ENCODE peak calls at places on chromosomes 13 and 19, in nine cellular contexts. One of them, this sample, is unnamed.
A peak's percentile ranks its signal among the peaks of the same experiment; 100 is the strongest.

GRCh38 chr13:74226791-74227475 is 92.7 kb upstream of the KLF12 start:
- DNase-seq in IMR-90: peak; percentile 75
- DNase-seq in cardiac muscle cell: no peak
- DNase-seq in effector memory CD4-positive, alpha-beta T cell: no peak
- DNase-seq in breast epithelium: no peak
- DNase-seq in fibroblast of lung: peak; percentile 87
- DNase-seq in upper lobe of left lung: no peak
- DNase-seq in GM23248: peak; percentile 62
- DNase-seq in brain microvascular endothelial cell: peak; percentile 48
- DNase-seq in this sample: no peak

GRCh38 chr13:87827479-87827878 is 156.3 kb downstream of the SLITRK5 start:
- DNase-seq in IMR-90: no peak
- DNase-seq in cardiac muscle cell: no peak
- DNase-seq in effector memory CD4-positive, alpha-beta T cell: no peak
- DNase-seq in breast epithelium: no peak
- DNase-seq in fibroblast of lung: peak; percentile 77
- DNase-seq in upper lobe of left lung: no peak
- DNase-seq in GM23248: peak; percentile 6
- DNase-seq in brain microvascular endothelial cell: no peak
- DNase-seq in this sample: no peak

GRCh38 chr19:1773173-1773572 is 19.9 kb downstream of the ONECUT3 start:
- DNase-seq in IMR-90: no peak
- DNase-seq in cardiac muscle cell: no peak
- DNase-seq in effector memory CD4-positive, alpha-beta T cell: no peak
- DNase-seq in breast epithelium: no peak
- DNase-seq in fibroblast of lung: no peak
- DNase-seq in upper lobe of left lung: no peak
- DNase-seq in GM23248: peak; percentile 34
- DNase-seq in brain microvascular endothelial cell: no peak
- DNase-seq in this sample: no peak

GRCh38 chr19:16266586-16266942 is 58.1 kb upstream of the KLF2 start:
- DNase-seq in IMR-90: no peak
- DNase-seq in cardiac muscle cell: no peak
- DNase-seq in effector memory CD4-positive, alpha-beta T cell: peak; percentile 65
- DNase-seq in breast epithelium: no peak
- DNase-seq in fibroblast of lung: no peak
- DNase-seq in upper lobe of left lung: no peak
- DNase-seq in GM23248: no peak
- DNase-seq in brain microvascular endothelial cell: no peak
- DNase-seq in this sample: no peak

GRCh38 chr13:105894711-105895110 is 640.8 kb downstream of the EFNB2 start:
- DNase-seq in IMR-90: no peak
- DNase-seq in cardiac muscle cell: no peak
- DNase-seq in effector memory CD4-positive, alpha-beta T cell: no peak
- DNase-seq in breast epithelium: no peak
- DNase-seq in fibroblast of lung: peak; percentile 14
- DNase-seq in upper lobe of left lung: no peak
- DNase-seq in GM23248: no peak
- DNase-seq in brain microvascular endothelial cell: no peak
- DNase-seq in this sample: no peak

GRCh38 chr19:55058781-55059610 is 4.0 kb downstream of the RDH13 start:
- DNase-seq in IMR-90: no peak
- DNase-seq in cardiac muscle cell: no peak
- DNase-seq in effector memory CD4-positive, alpha-beta T cell: no peak
- DNase-seq in breast epithelium: no peak
- DNase-seq in fibroblast of lung: no peak
- DNase-seq in upper lobe of left lung: no peak
- DNase-seq in GM23248: no peak
- DNase-seq in brain microvascular endothelial cell: no peak
- DNase-seq in this sample: no peak

GRCh38 chr19:23547816-23548430 is 139.1 kb downstream of the ZNF675 start:
- DNase-seq in IMR-90: no peak
- DNase-seq in cardiac muscle cell: no peak
- DNase-seq in effector memory CD4-positive, alpha-beta T cell: no peak
- DNase-seq in breast epithelium: no peak
- DNase-seq in fibroblast of lung: no peak
- DNase-seq in upper lobe of left lung: no peak
- DNase-seq in GM23248: no peak
- DNase-seq in brain microvascular endothelial cell: no peak
- DNase-seq in this sample: no peak

GRCh38 chr13:110274687-110275086 is 32.3 kb downstream of the COL4A1 start:
- DNase-seq in IMR-90: no peak
- DNase-seq in cardiac muscle cell: no peak
- DNase-seq in effector memory CD4-positive, alpha-beta T cell: no peak
- DNase-seq in breast epithelium: no peak
- DNase-seq in fibroblast of lung: no peak
- DNase-seq in upper lobe of left lung: no peak
- DNase-seq in GM23248: peak; percentile 18
- DNase-seq in brain microvascular endothelial cell: no peak
- DNase-seq in this sample: no peak

GRCh38 chr19:49524812-49525455 is 2.9 kb upstream of the RCN3 start:
- DNase-seq in IMR-90: no peak
- DNase-seq in cardiac muscle cell: no peak
- DNase-seq in effector memory CD4-positive, alpha-beta T cell: no peak
- DNase-seq in breast epithelium: no peak
- DNase-seq in fibroblast of lung: no peak
- DNase-seq in upper lobe of left lung: peak; percentile 64
- DNase-seq in GM23248: no peak
- DNase-seq in brain microvascular endothelial cell: no peak
- DNase-seq in this sample: no peak

GRCh38 chr19:49533551-49534488 is 6.0 kb downstream of the RCN3 start:
- DNase-seq in IMR-90: peak; percentile 28
- DNase-seq in cardiac muscle cell: peak; percentile 84
- DNase-seq in effector memory CD4-positive, alpha-beta T cell: peak; percentile 81
- DNase-seq in breast epithelium: peak; percentile 63
- DNase-seq in fibroblast of lung: peak; percentile 54
- DNase-seq in upper lobe of left lung: peak; percentile 97
- DNase-seq in GM23248: peak; percentile 78
- DNase-seq in brain microvascular endothelial cell: peak; percentile 44
- DNase-seq in this sample: peak; percentile 47

GRCh38 chr19:49530708-49531107 is 2.9 kb downstream of the RCN3 start:
- DNase-seq in IMR-90: no peak
- DNase-seq in cardiac muscle cell: no peak
- DNase-seq in effector memory CD4-positive, alpha-beta T cell: no peak
- DNase-seq in breast epithelium: no peak
- DNase-seq in fibroblast of lung: no peak
- DNase-seq in upper lobe of left lung: no peak
- DNase-seq in GM23248: no peak
- DNase-seq in brain microvascular endothelial cell: no peak
- DNase-seq in this sample: no peak

GRCh38 chr19:49528211-49528771 is 488 bp downstream of the RCN3 start:
- DNase-seq in IMR-90: peak; percentile 30
- DNase-seq in cardiac muscle cell: no peak
- DNase-seq in effector memory CD4-positive, alpha-beta T cell: no peak
- DNase-seq in breast epithelium: no peak
- DNase-seq in fibroblast of lung: no peak
- DNase-seq in upper lobe of left lung: no peak
- DNase-seq in GM23248: peak; percentile 91
- DNase-seq in brain microvascular endothelial cell: peak; percentile 44
- DNase-seq in this sample: no peak
- H3K27ac ChIP-seq in IMR-90: peak overlapping the region; percentile 13
- H3K27ac ChIP-seq in cardiac muscle cell: no peak overlapping the region
- H3K27ac ChIP-seq in effector memory CD4-positive, alpha-beta T cell: no peak overlapping the region
- H3K27ac ChIP-seq in breast epithelium: peak overlapping the region; percentile 86
- H3K27ac ChIP-seq in fibroblast of lung: peak overlapping the region; percentile 73
- H3K27ac ChIP-seq in upper lobe of left lung: peak overlapping the region; percentile 37
- H3K27ac ChIP-seq in GM23248: peak overlapping the region; percentile 95
- H3K27ac ChIP-seq in brain microvascular endothelial cell: peak overlapping the region; percentile 76
- H3K27ac ChIP-seq in this sample: no peak overlapping the region

DNA sequence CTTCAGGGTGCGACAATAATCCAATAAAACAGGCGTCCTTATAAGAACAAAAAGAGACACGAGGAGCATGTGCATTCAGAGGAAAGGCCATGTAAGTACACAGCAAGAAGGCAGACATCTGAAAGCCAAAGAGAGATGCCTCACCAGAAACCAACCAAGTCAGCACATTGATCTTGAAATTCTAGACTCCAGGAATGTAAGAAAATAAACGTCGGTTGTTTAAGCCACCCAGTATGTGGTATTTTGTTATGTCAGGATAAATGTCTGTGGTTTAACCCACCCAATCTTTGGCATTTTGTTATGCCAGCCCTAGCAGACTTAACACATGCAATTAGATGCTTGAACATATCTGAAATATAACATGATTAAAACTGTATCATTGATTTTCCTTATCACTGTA is 452.0 kb downstream of the SLITRK6 start:
- DNase-seq in IMR-90: peak; percentile 8
- DNase-seq in cardiac muscle cell: no peak
- DNase-seq in effector memory CD4-positive, alpha-beta T cell: no peak
- DNase-seq in breast epithelium: no peak
- DNase-seq in fibroblast of lung: peak; percentile 43
- DNase-seq in upper lobe of left lung: no peak
- DNase-seq in GM23248: no peak
- DNase-seq in brain microvascular endothelial cell: peak; percentile 60
- DNase-seq in this sample: no peak
- H3K27ac ChIP-seq in IMR-90: no peak overlapping the region
- H3K27ac ChIP-seq in cardiac muscle cell: no peak overlapping the region
- H3K27ac ChIP-seq in effector memory CD4-positive, alpha-beta T cell: no peak overlapping the region
- H3K27ac ChIP-seq in breast epithelium: no peak overlapping the region
- H3K27ac ChIP-seq in fibroblast of lung: no peak overlapping the region
- H3K27ac ChIP-seq in upper lobe of left lung: no peak overlapping the region
- H3K27ac ChIP-seq in GM23248: no peak overlapping the region
- H3K27ac ChIP-seq in brain microvascular endothelial cell: no peak overlapping the region
- H3K27ac ChIP-seq in this sample: no peak overlapping the region

GRCh38 chr13:114032121-114032799 is 58.4 kb upstream of the C13orf46 start:
- DNase-seq in IMR-90: peak; percentile 75
- DNase-seq in cardiac muscle cell: no peak
- DNase-seq in effector memory CD4-positive, alpha-beta T cell: no peak
- DNase-seq in breast epithelium: no peak
- DNase-seq in fibroblast of lung: peak; percentile 77
- DNase-seq in upper lobe of left lung: peak; percentile 77
- DNase-seq in GM23248: peak; percentile 73
- DNase-seq in brain microvascular endothelial cell: peak; percentile 68
- DNase-seq in this sample: no peak

GRCh38 chr13:114035583-114036501 is 62.0 kb upstream of the C13orf46 start:
- DNase-seq in IMR-90: peak; percentile 35
- DNase-seq in cardiac muscle cell: peak; percentile 18
- DNase-seq in effector memory CD4-positive, alpha-beta T cell: no peak
- DNase-seq in breast epithelium: peak; percentile 37
- DNase-seq in fibroblast of lung: peak; percentile 41
- DNase-seq in upper lobe of left lung: peak; percentile 46
- DNase-seq in GM23248: peak; percentile 69
- DNase-seq in brain microvascular endothelial cell: peak; percentile 48
- DNase-seq in this sample: peak; percentile 92

GRCh38 chr13:114033541-114034315 is 59.9 kb upstream of the C13orf46 start:
- DNase-seq in IMR-90: no peak
- DNase-seq in cardiac muscle cell: no peak
- DNase-seq in effector memory CD4-positive, alpha-beta T cell: no peak
- DNase-seq in breast epithelium: no peak
- DNase-seq in fibroblast of lung: no peak
- DNase-seq in upper lobe of left lung: peak; percentile 58
- DNase-seq in GM23248: no peak
- DNase-seq in brain microvascular endothelial cell: no peak
- DNase-seq in this sample: no peak

GRCh38 chr13:114035186-114035582 is 61.3 kb upstream of the C13orf46 start:
- DNase-seq in IMR-90: no peak
- DNase-seq in cardiac muscle cell: no peak
- DNase-seq in effector memory CD4-positive, alpha-beta T cell: no peak
- DNase-seq in breast epithelium: no peak
- DNase-seq in fibroblast of lung: no peak
- DNase-seq in upper lobe of left lung: peak; percentile 70
- DNase-seq in GM23248: no peak
- DNase-seq in brain microvascular endothelial cell: no peak
- DNase-seq in this sample: no peak

DNA sequence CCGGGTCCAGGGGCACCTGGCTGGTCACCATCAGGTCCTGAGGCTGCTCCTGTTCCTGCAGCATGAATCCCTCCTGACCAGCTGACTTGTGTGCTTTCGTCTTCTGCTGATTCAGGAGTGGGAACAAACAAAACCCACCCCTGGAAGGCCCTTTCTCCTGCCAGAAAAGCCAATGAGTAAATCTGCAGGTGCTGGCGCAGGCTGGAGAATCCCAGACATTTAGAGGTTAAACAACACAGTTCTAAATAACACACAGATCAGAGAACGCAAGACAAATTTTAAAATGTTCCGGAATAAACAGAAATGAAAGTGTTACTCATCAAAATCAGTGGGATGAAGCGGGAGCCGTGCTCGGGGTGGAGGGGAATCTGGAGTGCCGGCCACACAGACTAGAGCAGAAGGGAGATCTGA is 60.6 kb upstream of the C13orf46 start:
- DNase-seq in IMR-90: peak; percentile 80
- DNase-seq in cardiac muscle cell: no peak
- DNase-seq in effector memory CD4-positive, alpha-beta T cell: no peak
- DNase-seq in breast epithelium: no peak
- DNase-seq in fibroblast of lung: peak; percentile 57
- DNase-seq in upper lobe of left lung: no peak
- DNase-seq in GM23248: peak; percentile 68
- DNase-seq in brain microvascular endothelial cell: no peak
- DNase-seq in this sample: no peak
- H3K27ac ChIP-seq in IMR-90: peak overlapping the region; percentile 74
- H3K27ac ChIP-seq in cardiac muscle cell: peak overlapping the region; percentile 12
- H3K27ac ChIP-seq in effector memory CD4-positive, alpha-beta T cell: no peak overlapping the region
- H3K27ac ChIP-seq in breast epithelium: peak overlapping the region; percentile 80
- H3K27ac ChIP-seq in fibroblast of lung: peak overlapping the region; percentile 83
- H3K27ac ChIP-seq in upper lobe of left lung: peak overlapping the region; percentile 40
- H3K27ac ChIP-seq in GM23248: peak overlapping the region; percentile 39
- H3K27ac ChIP-seq in brain microvascular endothelial cell: no peak overlapping the region
- H3K27ac ChIP-seq in this sample: peak overlapping the region; percentile 95

GRCh38 chr19:50515168-50515561 is 1.5 kb upstream of the ASPDH start:
- DNase-seq in IMR-90: no peak
- DNase-seq in cardiac muscle cell: no peak
- DNase-seq in effector memory CD4-positive, alpha-beta T cell: no peak
- DNase-seq in breast epithelium: no peak
- DNase-seq in fibroblast of lung: no peak
- DNase-seq in upper lobe of left lung: no peak
- DNase-seq in GM23248: no peak
- DNase-seq in brain microvascular endothelial cell: no peak
- DNase-seq in this sample: no peak

GRCh38 chr19:50518091-50519005 is 4.6 kb upstream of the ASPDH start:
- DNase-seq in IMR-90: no peak
- DNase-seq in cardiac muscle cell: no peak
- DNase-seq in effector memory CD4-positive, alpha-beta T cell: no peak
- DNase-seq in breast epithelium: no peak
- DNase-seq in fibroblast of lung: no peak
- DNase-seq in upper lobe of left lung: peak; percentile 82
- DNase-seq in GM23248: no peak
- DNase-seq in brain microvascular endothelial cell: no peak
- DNase-seq in this sample: no peak

GRCh38 chr19:50517704-50518075 is 4.0 kb upstream of the ASPDH start:
- DNase-seq in IMR-90: no peak
- DNase-seq in cardiac muscle cell: no peak
- DNase-seq in effector memory CD4-positive, alpha-beta T cell: no peak
- DNase-seq in breast epithelium: no peak
- DNase-seq in fibroblast of lung: no peak
- DNase-seq in upper lobe of left lung: peak; percentile 80
- DNase-seq in GM23248: no peak
- DNase-seq in brain microvascular endothelial cell: no peak
- DNase-seq in this sample: no peak

GRCh38 chr19:50516859-50517703 is 3.4 kb upstream of the ASPDH start:
- DNase-seq in IMR-90: no peak
- DNase-seq in cardiac muscle cell: no peak
- DNase-seq in effector memory CD4-positive, alpha-beta T cell: no peak
- DNase-seq in breast epithelium: no peak
- DNase-seq in fibroblast of lung: no peak
- DNase-seq in upper lobe of left lung: peak; percentile 76
- DNase-seq in GM23248: no peak
- DNase-seq in brain microvascular endothelial cell: no peak
- DNase-seq in this sample: no peak

DNA sequence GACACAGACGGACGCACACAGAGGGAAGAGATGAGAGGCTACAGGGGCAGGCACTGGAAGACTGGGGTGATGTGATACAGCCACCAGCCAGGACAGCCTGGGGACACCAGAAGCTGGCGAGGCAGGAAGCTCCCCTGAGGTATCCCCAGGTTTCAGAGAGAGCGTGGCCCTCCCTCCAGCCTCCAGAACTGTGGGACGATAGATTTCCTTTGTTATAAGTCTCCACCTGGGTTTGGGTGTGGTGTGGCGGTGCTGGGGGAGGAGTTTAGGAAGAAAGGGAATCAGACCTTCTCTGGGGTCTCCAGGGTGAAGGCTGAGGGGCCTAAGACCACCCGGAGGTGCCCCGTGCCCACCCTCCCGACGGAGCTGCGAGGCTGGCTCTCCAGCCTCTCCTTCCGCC is 2.7 kb upstream of the ASPDH start:
- DNase-seq in IMR-90: no peak
- DNase-seq in cardiac muscle cell: no peak
- DNase-seq in effector memory CD4-positive, alpha-beta T cell: no peak
- DNase-seq in breast epithelium: no peak
- DNase-seq in fibroblast of lung: no peak
- DNase-seq in upper lobe of left lung: no peak
- DNase-seq in GM23248: no peak
- DNase-seq in brain microvascular endothelial cell: no peak
- DNase-seq in this sample: no peak
- H3K27ac ChIP-seq in IMR-90: no peak overlapping the region
- H3K27ac ChIP-seq in cardiac muscle cell: no peak overlapping the region
- H3K27ac ChIP-seq in effector memory CD4-positive, alpha-beta T cell: no peak overlapping the region
- H3K27ac ChIP-seq in breast epithelium: no peak overlapping the region
- H3K27ac ChIP-seq in fibroblast of lung: no peak overlapping the region
- H3K27ac ChIP-seq in upper lobe of left lung: no peak overlapping the region
- H3K27ac ChIP-seq in GM23248: no peak overlapping the region
- H3K27ac ChIP-seq in brain microvascular endothelial cell: no peak overlapping the region
- H3K27ac ChIP-seq in this sample: no peak overlapping the region

This sample was measured in substantia nigra.